ENCODE peak calls at places on chromosome 2, in nine cellular contexts. One of them, this sample, is unnamed.

GRCh38 chr2:231891514-231891905 is 34.7 kb downstream of the NPPC start:
- DNase-seq in CD8-positive, alpha-beta T cell: no peak
- DNase-seq in H9: no peak
- DNase-seq in NCI-H1930: no peak
- DNase-seq in activated B cell treated with CpG ODN at 0.5 μM for 24 hours: no peak
- DNase-seq in RPMI7951: no peak
- DNase-seq in NCI-H774: no peak
- DNase-seq in sciatic nerve: no peak
- DNase-seq in pancreas: no peak
- DNase-seq in this sample: no peak

GRCh38 chr2:2828774-2829368 is 497.8 kb upstream of the MYT1L start:
- DNase-seq in sciatic nerve: no peak
- DNase-seq in CD8-positive, alpha-beta T cell: no peak
- DNase-seq in NCI-H774: no peak
- DNase-seq in H9: peak
- DNase-seq in pancreas: no peak
- DNase-seq in RPMI7951: no peak
- DNase-seq in NCI-H1930: no peak
- DNase-seq in activated B cell treated with CpG ODN at 0.5 μM for 24 hours: no peak
- DNase-seq in this sample: no peak

GRCh38 chr2:213316001-213316735 is 31.9 kb downstream of the SPAG16 start:
- DNase-seq in RPMI7951: peak
- DNase-seq in activated B cell treated with CpG ODN at 0.5 μM for 24 hours: no peak
- DNase-seq in NCI-H1930: no peak
- DNase-seq in CD8-positive, alpha-beta T cell: no peak
- DNase-seq in sciatic nerve: no peak
- DNase-seq in H9: no peak
- DNase-seq in pancreas: peak
- DNase-seq in NCI-H774: no peak
- DNase-seq in this sample: no peak

GRCh38 chr2:37857485-37858196 is 67.4 kb upstream of the RMDN2 start:
- DNase-seq in sciatic nerve: no peak
- DNase-seq in NCI-H774: no peak
- DNase-seq in RPMI7951: no peak
- DNase-seq in CD8-positive, alpha-beta T cell: no peak
- DNase-seq in pancreas: no peak
- DNase-seq in activated B cell treated with CpG ODN at 0.5 μM for 24 hours: no peak
- DNase-seq in NCI-H1930: no peak
- DNase-seq in H9: no peak
- DNase-seq in this sample: no peak

GRCh38 chr2:45652090-45653050 is 895 bp downstream of the PRKCE start:
- DNase-seq in NCI-H1930: no peak
- DNase-seq in NCI-H774: no peak
- DNase-seq in pancreas: peak
- DNase-seq in activated B cell treated with CpG ODN at 0.5 μM for 24 hours: peak
- DNase-seq in CD8-positive, alpha-beta T cell: peak
- DNase-seq in sciatic nerve: peak
- DNase-seq in RPMI7951: peak
- DNase-seq in H9: peak
- DNase-seq in this sample: no peak

GRCh38 chr2:231673348-231673770 is 35.0 kb upstream of the PTMA start:
- DNase-seq in activated B cell treated with CpG ODN at 0.5 μM for 24 hours: no peak
- DNase-seq in NCI-H1930: no peak
- DNase-seq in NCI-H774: peak
- DNase-seq in sciatic nerve: peak
- DNase-seq in H9: peak
- DNase-seq in CD8-positive, alpha-beta T cell: no peak
- DNase-seq in pancreas: no peak
- DNase-seq in RPMI7951: peak
- DNase-seq in this sample: no peak

GRCh38 chr2:239290618-239291504 is 110.0 kb downstream of the HDAC4 start:
- DNase-seq in NCI-H774: no peak
- DNase-seq in pancreas: no peak
- DNase-seq in activated B cell treated with CpG ODN at 0.5 μM for 24 hours: no peak
- DNase-seq in H9: no peak
- DNase-seq in NCI-H1930: no peak
- DNase-seq in sciatic nerve: peak
- DNase-seq in RPMI7951: no peak
- DNase-seq in CD8-positive, alpha-beta T cell: no peak
- DNase-seq in this sample: no peak

GRCh38 chr2:100974712-100975520 is 27.2 kb upstream of the RPL31 start:
- DNase-seq in CD8-positive, alpha-beta T cell: no peak
- DNase-seq in pancreas: no peak
- DNase-seq in H9: no peak
- DNase-seq in RPMI7951: no peak
- DNase-seq in NCI-H774: no peak
- DNase-seq in activated B cell treated with CpG ODN at 0.5 μM for 24 hours: no peak
- DNase-seq in sciatic nerve: peak
- DNase-seq in NCI-H1930: no peak
- DNase-seq in this sample: no peak

GRCh38 chr2:152573168-152573567 is 144.1 kb downstream of the PRPF40A start:
- DNase-seq in NCI-H774: no peak
- DNase-seq in CD8-positive, alpha-beta T cell: no peak
- DNase-seq in RPMI7951: peak
- DNase-seq in NCI-H1930: no peak
- DNase-seq in H9: no peak
- DNase-seq in activated B cell treated with CpG ODN at 0.5 μM for 24 hours: no peak
- DNase-seq in pancreas: no peak
- DNase-seq in sciatic nerve: no peak
- DNase-seq in this sample: peak

GRCh38 chr2:180077295-180077906 is 70.3 kb upstream of the CWC22 start:
- DNase-seq in H9: no peak
- DNase-seq in pancreas: no peak
- DNase-seq in sciatic nerve: no peak
- DNase-seq in RPMI7951: peak
- DNase-seq in NCI-H774: no peak
- DNase-seq in NCI-H1930: no peak
- DNase-seq in activated B cell treated with CpG ODN at 0.5 μM for 24 hours: no peak
- DNase-seq in CD8-positive, alpha-beta T cell: no peak
- DNase-seq in this sample: no peak

GRCh38 chr2:150997702-150998480 is 263.8 kb downstream of the RBM43 start:
- DNase-seq in sciatic nerve: no peak
- DNase-seq in H9: no peak
- DNase-seq in NCI-H1930: no peak
- DNase-seq in NCI-H774: no peak
- DNase-seq in CD8-positive, alpha-beta T cell: no peak
- DNase-seq in activated B cell treated with CpG ODN at 0.5 μM for 24 hours: no peak
- DNase-seq in pancreas: no peak
- DNase-seq in RPMI7951: peak
- DNase-seq in this sample: no peak

GRCh38 chr2:118122768-118123335 is 34.6 kb downstream of the INSIG2 start:
- DNase-seq in sciatic nerve: no peak
- DNase-seq in H9: no peak
- DNase-seq in NCI-H774: no peak
- DNase-seq in RPMI7951: no peak
- DNase-seq in NCI-H1930: no peak
- DNase-seq in pancreas: no peak
- DNase-seq in CD8-positive, alpha-beta T cell: no peak
- DNase-seq in activated B cell treated with CpG ODN at 0.5 μM for 24 hours: no peak
- DNase-seq in this sample: no peak

GRCh38 chr2:74002515-74003391 is 18.0 kb downstream of the TET3 start:
- DNase-seq in RPMI7951: peak
- DNase-seq in pancreas: peak
- DNase-seq in H9: peak
- DNase-seq in CD8-positive, alpha-beta T cell: peak
- DNase-seq in sciatic nerve: peak
- DNase-seq in activated B cell treated with CpG ODN at 0.5 μM for 24 hours: peak
- DNase-seq in NCI-H1930: peak
- DNase-seq in NCI-H774: peak
- DNase-seq in this sample: peak

This sample was measured in activated T-helper 2 cell treated with anti-CD3 and anti-CD28 coated beads, Interferon-gamma antibody, Interleukin-2, Interleukin-4, amounts not matched to agents 10 μg/mL and 5 μg/mL and 100 μg/mL, durations not matched to agents 14 hours and 24 hours and 36 hours.